ENCODE peak calls at places on chromosomes 3 and 15, in six cellular contexts. N is psoas muscle, T is Panc1, I is SK-N-SH, Z is Peyer's patch, C is lower lobe of right lung. W is an unnamed sample.

GRCh38 chr3:96991812-96992211 is 177.4 kb downstream of the EPHA6 start:
- DNase-seq in N (no peak), T (no peak), I (no peak), Z (no peak), C (no peak), W (no peak)

GRCh38 chr15:82809308-82810060 is at the start of gene WHAMM:
- DNase-seq in N (peak; percentile 99), T (peak; percentile 93), I (peak; percentile 95), Z (peak; percentile 99), C (peak; percentile 97), W (peak; percentile 99)

GRCh38 chr3:186418601-186419238 is 56.7 kb upstream of the DGKG start:
- DNase-seq in N (no peak), T (no peak), I (peak; percentile 45), Z (no peak), C (no peak), W (no peak)

GRCh38 chr15:45118131-45118588 is 4.0 kb downstream of the DUOXA2 start:
- DNase-seq in N (peak; percentile 87), T (peak; percentile 78), I (peak; percentile 97), Z (peak; percentile 93), C (peak; percentile 86), W (peak; percentile 91)

GRCh38 chr3:159914421-159914820 is 74.2 kb upstream of the IL12A start:
- DNase-seq in N (no peak), T (no peak), I (no peak), Z (no peak), C (no peak), W (peak; percentile 25)

GRCh38 chr3:61357902-61358301 is 106.7 kb upstream of the FHIT start:
- DNase-seq in N (no peak), T (no peak), I (peak; percentile 24), Z (no peak), C (no peak), W (no peak)

GRCh38 chr15:90063733-90064247 is 38.5 kb downstream of the IDH2 start:
- DNase-seq in N (peak; percentile 60), T (no peak), I (no peak), Z (peak; percentile 66), C (peak; percentile 70), W (no peak)

GRCh38 chr3:107367353-107367752 is 9.9 kb upstream of the CCDC54 start:
- DNase-seq in N (no peak), T (no peak), I (no peak), Z (no peak), C (no peak), W (peak; percentile 87)

GRCh38 chr15:31472636-31473383 is 146.2 kb downstream of the KLF13 start:
- DNase-seq in N (no peak), T (no peak), I (no peak), Z (peak; percentile 73), C (no peak), W (peak; percentile 65)

DNA sequence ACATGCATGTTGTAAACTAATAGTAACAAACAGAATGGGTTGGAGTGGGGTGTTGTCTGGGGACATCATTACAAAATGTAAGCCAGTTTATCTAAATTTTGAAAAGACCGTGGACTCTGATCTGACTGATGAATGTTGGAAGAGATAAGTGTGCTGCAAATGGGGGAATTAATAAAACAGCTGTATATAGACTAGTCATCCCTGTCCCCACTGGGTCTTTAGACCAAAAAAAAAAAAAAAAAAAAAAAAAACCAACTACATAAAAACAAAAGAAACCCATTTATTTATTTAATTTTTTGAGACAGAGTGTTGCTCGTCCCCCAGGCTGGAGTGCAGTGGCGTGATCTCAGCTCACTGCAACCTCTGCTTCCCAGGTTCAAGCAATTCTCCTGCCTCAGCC is 20.0 kb downstream of the ARIH2 start:
- DNase-seq in N (no peak), T (no peak), I (no peak), Z (no peak), C (no peak), W (no peak)
- TF ChIP-seq CTCF in N (no peak), T (no peak), I (no peak), Z (no peak), C (no peak), W (no peak)

DNA sequence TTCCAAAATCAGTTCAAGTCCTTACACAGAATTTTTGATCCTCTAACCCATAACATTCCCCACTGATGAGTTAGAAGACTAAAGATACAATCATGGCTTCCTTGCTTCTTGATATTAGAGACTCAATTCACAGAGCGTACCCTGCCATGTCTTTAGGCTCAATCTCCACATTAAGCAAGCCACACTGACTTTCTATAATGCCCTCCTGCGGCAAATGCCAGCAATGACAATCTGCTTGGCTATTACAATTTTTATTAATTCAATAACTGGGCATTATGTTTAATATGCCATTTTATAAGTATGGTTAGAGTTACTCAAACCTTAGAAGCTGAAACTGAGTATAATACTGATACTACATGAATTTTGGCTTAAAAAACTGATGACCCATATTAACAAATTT is 479.7 kb upstream of the NR2F2 start:
- DNase-seq in N (no peak), T (no peak), I (no peak), Z (no peak), C (no peak), W (no peak)
- TF ChIP-seq CTCF in N (no peak), T (peak; percentile 29), I (peak; percentile 53), Z (no peak), C (no peak), W (no peak)

DNA sequence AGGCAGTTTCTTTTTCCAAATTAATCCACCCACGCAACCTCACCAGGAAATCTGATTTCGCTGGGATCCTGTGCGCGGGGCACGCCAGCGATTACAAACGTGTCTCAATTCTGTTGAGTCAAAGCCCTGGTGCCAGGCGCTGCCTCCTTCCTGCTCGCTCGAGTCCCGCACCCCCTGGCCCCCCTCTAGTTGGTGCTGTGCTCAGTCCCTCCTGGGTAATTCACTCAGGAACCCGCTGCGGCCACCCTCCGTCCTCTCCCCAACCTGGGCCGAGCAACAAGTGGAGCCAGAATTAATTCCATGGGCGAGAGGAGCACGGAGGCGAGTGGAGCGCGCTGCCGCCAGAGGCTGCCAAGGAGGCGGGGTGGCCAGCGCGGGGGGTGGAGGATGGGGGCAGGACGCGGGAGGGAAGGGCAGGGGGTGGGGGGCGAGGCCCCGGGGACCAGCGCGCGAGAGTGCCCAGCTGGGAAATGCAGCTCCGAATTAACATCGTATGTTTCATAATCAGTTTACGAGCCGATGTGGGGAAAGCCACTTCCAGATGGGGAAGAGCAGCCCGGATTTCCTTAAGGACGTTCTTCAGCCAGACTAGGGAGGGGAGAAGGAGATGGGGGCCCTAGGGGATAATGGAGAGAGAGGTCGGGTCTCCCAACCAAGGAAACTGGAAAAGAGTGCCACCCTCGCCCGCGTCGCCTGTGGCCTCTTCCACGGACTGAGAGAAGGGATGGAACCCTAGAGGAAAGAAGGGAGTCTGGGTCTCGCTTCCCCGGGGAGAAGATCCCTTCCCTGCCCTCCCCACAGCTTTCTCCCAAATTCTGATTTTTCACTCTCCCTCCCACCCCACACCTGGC is 5.8 kb downstream of the WNT5A start:
- DNase-seq in N (peak; percentile 70), T (no peak), I (peak; percentile 83), Z (no peak), C (peak; percentile 51), W (peak; percentile 69)
- TF ChIP-seq CTCF in N (no peak), T (no peak), I (peak; percentile 19), Z (no peak), C (peak; percentile 7), W (no peak)

DNA sequence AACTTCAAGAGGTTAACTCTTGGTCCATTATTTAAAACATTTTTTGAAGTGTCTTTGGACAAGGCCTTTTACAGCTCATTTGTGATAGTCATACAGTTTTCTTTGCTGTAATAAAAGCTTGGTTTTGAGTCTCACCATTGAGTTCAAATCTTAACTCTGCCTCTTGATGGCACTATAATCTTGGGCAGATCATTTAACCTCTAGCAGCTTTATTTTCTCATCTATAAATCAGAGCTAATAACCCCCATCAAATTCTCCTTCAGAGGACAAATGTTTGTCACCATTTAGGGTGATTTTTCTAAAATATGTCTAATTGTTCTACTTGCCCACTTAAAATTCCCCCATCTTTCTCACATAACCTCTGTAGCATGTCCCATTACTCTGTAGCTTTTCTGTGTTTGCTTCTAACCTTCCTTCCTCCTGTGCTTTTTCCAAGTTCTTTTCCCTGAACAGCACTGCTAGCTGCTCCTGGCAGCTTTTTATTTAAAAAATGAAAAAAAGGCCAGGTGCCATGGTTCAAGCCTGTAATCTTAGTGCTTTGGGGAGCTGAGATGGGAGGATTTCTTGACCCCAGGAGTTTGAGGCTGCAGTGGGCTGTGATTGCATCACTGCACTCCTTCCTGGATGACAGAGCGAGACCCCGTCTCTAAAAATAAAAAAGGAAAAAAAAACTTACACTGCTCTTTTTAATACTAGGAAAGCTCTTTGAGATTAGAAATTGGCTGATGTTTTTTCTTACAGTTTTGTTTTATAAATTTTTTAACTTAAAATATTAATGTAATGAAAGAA is 28.5 kb downstream of the UBE2E1 start:
- DNase-seq in N (no peak), T (no peak), I (no peak), Z (no peak), C (no peak), W (peak; percentile 31)
- TF ChIP-seq CTCF in N (peak; percentile 39), T (peak; percentile 38), I (peak; percentile 39), Z (no peak), C (no peak), W (peak; percentile 12)

DNA sequence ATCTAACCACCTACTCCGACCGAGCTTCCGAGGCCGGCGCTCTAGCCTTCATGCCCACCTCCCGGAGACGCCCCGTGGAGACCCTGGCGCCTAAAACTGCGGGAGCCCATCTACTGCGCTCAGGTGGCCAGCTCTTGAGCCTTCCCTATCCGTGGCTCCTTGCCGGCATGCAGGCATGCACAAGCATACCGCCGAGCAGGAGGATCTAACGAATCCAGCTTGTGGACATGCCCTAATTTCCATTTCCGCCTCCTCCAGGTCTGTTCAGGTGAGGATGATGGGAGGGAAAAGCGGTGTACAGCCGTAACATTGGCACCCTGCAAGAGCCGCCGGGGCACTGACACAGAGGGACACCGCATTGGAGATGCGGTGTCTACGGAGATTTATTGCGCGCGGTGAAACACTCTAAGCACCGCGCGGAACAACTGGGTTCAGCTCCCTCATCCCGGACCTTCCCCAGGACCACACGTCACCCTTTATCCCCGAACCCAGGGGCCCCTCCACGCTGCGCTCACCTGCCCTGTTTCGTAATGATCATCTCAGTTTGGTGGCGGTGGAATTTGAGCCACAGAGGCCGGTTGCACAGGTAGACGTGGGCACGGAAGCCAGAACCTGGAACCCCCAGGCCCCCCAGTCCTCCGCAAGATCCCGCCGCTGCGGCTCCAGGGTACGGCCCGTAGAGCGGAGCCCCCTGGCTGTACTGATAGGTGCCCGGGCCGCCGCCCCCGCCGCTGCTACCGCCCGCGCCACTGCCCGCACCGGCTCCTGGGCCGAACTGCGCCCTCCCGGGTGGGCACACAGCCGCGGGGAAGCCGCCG is 1.0 kb downstream of the EOMES start:
- DNase-seq in N (no peak), T (no peak), I (peak; percentile 39), Z (no peak), C (no peak), W (no peak)
- TF ChIP-seq CTCF in N (no peak), T (no peak), I (no peak), Z (no peak), C (no peak), W (no peak)